ENCODE peak calls at places on chromosomes 6 and 20, in six cellular contexts. D, U, E, Q, Y and O are unnamed samples.

GRCh38 chr20:25543068-25543467 is 42.3 kb downstream of the NINL start:
- DNase-seq in D (peak), U (no peak), E (no peak), Q (no peak), Y (no peak), O (no peak)

GRCh38 chr6:3701631-3702030 is 49.9 kb downstream of the PXDC1 start:
- DNase-seq in D (no peak), U (no peak), E (no peak), Q (no peak), Y (no peak), O (no peak)

GRCh38 chr6:17156112-17156921 is 54.5 kb downstream of the STMND1 start:
- DNase-seq in D (peak), U (peak), E (peak), Q (no peak), Y (peak), O (peak)

GRCh38 chr6:92617726-92618125 is 801.6 kb downstream of the EPHA7 start:
- DNase-seq in D (no peak), U (no peak), E (no peak), Q (no peak), Y (no peak), O (no peak)

GRCh38 chr6:45075246-45075645 is 252.9 kb upstream of the RUNX2 start:
- DNase-seq in D (peak), U (no peak), E (no peak), Q (no peak), Y (no peak), O (no peak)

GRCh38 chr20:61941721-61942405 is 123.8 kb downstream of the TAF4 start:
- DNase-seq in D (no peak), U (no peak), E (no peak), Q (no peak), Y (no peak), O (no peak)

GRCh38 chr6:143744593-143745151 is 66.9 kb downstream of the PHACTR2 start:
- DNase-seq in D (no peak), U (no peak), E (no peak), Q (peak), Y (no peak), O (no peak)

GRCh38 chr6:167119680-167120556 is 3.0 kb upstream of the CCR6 start:
- DNase-seq in D (no peak), U (no peak), E (no peak), Q (no peak), Y (no peak), O (no peak)

GRCh38 chr6:159461998-159462397 is 231.0 kb downstream of the SOD2 start:
- DNase-seq in D (no peak), U (no peak), E (no peak), Q (no peak), Y (no peak), O (no peak)

GRCh38 chr6:31401403-31401802 is 2.0 kb upstream of the MICA start:
- DNase-seq in D (peak), U (no peak), E (no peak), Q (peak), Y (peak), O (no peak)

GRCh38 chr6:45377041-45377554 is 636 bp downstream of the SUPT3H start:
- DNase-seq in D (peak), U (no peak), E (no peak), Q (no peak), Y (peak), O (peak)

GRCh38 chr6:148983986-148984385 is 237.2 kb downstream of the UST start:
- DNase-seq in D (no peak), U (no peak), E (no peak), Q (no peak), Y (no peak), O (no peak)

GRCh38 chr20:61184194-61184593 is 67.9 kb upstream of the CDH4 start:
- DNase-seq in D (no peak), U (no peak), E (no peak), Q (no peak), Y (no peak), O (no peak)

GRCh38 chr6:150622941-150623874 is 23.5 kb downstream of the PLEKHG1 start:
- DNase-seq in D (no peak), U (peak), E (no peak), Q (no peak), Y (no peak), O (no peak)

GRCh38 chr6:84046755-84047154 is 13.2 kb downstream of the MRAP2 start:
- DNase-seq in D (no peak), U (no peak), E (no peak), Q (no peak), Y (no peak), O (no peak)

GRCh38 chr6:139153876-139154275 is 19.0 kb downstream of the HECA start:
- DNase-seq in D (peak), U (no peak), E (no peak), Q (no peak), Y (no peak), O (no peak)

GRCh38 chr20:25084616-25085187 is 2.8 kb upstream of the VSX1 start:
- DNase-seq in D (no peak), U (no peak), E (peak), Q (peak), Y (no peak), O (peak)

GRCh38 chr6:79042799-79043126 is 35.3 kb downstream of the PHIP start:
- DNase-seq in D (no peak), U (no peak), E (no peak), Q (no peak), Y (no peak), O (no peak)

GRCh38 chr6:161168281-161168891 is 105.5 kb downstream of the AGPAT4 start:
- DNase-seq in D (peak), U (no peak), E (peak), Q (peak), Y (no peak), O (peak)

GRCh38 chr20:22511943-22512910 is 72.1 kb downstream of the FOXA2 start:
- DNase-seq in D (no peak), U (no peak), E (peak), Q (peak), Y (peak), O (peak)

GRCh38 chr20:23092409-23092756 is 6.3 kb upstream of the CD93 start:
- DNase-seq in D (no peak), U (no peak), E (no peak), Q (no peak), Y (peak), O (no peak)

GRCh38 chr6:82507112-82507511 is 143.5 kb downstream of the TPBG start:
- DNase-seq in D (peak), U (no peak), E (no peak), Q (no peak), Y (no peak), O (no peak)

GRCh38 chr20:60108397-60108796 is 150.2 kb downstream of the CDH26 start:
- DNase-seq in D (no peak), U (no peak), E (no peak), Q (no peak), Y (no peak), O (no peak)

GRCh38 chr20:16246870-16247269 is 326.4 kb downstream of the KIF16B start:
- DNase-seq in D (no peak), U (no peak), E (no peak), Q (no peak), Y (no peak), O (no peak)

GRCh38 chr20:62281161-62281933 is 21.4 kb upstream of the ADRM1 start:
- DNase-seq in D (no peak), U (no peak), E (no peak), Q (no peak), Y (no peak), O (no peak)

GRCh38 chr6:87731080-87731479 is 29.0 kb upstream of the AKIRIN2 start:
- DNase-seq in D (no peak), U (no peak), E (no peak), Q (no peak), Y (no peak), O (no peak)

GRCh38 chr20:37627060-37627766 is 66.6 kb upstream of the CTNNBL1 start:
- DNase-seq in D (peak), U (peak), E (peak), Q (peak), Y (peak), O (peak)

GRCh38 chr6:40343887-40344565 is 243.1 kb downstream of the LRFN2 start:
- DNase-seq in D (no peak), U (no peak), E (peak), Q (no peak), Y (no peak), O (no peak)

GRCh38 chr20:59912609-59913008 is 20.8 kb downstream of the SYCP2 start:
- DNase-seq in D (no peak), U (no peak), E (no peak), Q (no peak), Y (peak), O (no peak)

GRCh38 chr6:7115452-7116223 is 7.9 kb downstream of the RREB1 start:
- DNase-seq in D (no peak), U (no peak), E (no peak), Q (no peak), Y (peak), O (no peak)

GRCh38 chr6:41707565-41708200 is 27.7 kb downstream of the TFEB start:
- DNase-seq in D (no peak), U (no peak), E (no peak), Q (no peak), Y (peak), O (no peak)

GRCh38 chr6:56767892-56768531 is 125.3 kb upstream of the DST start:
- DNase-seq in D (no peak), U (no peak), E (no peak), Q (no peak), Y (peak), O (peak)

GRCh38 chr6:158328952-158329351 is 16.7 kb downstream of the TULP4 start:
- DNase-seq in D (no peak), U (no peak), E (no peak), Q (no peak), Y (no peak), O (no peak)

GRCh38 chr6:115750292-115750691 is 310.4 kb downstream of the FRK start:
- DNase-seq in D (no peak), U (no peak), E (no peak), Q (no peak), Y (no peak), O (no peak)

GRCh38 chr6:47479874-47480273 is 2.3 kb downstream of the CD2AP start:
- DNase-seq in D (no peak), U (no peak), E (no peak), Q (no peak), Y (no peak), O (no peak)

GRCh38 chr6:153130515-153131036 is 506 bp downstream of the RGS17 start:
- DNase-seq in D (peak), U (peak), E (no peak), Q (peak), Y (no peak), O (peak)

GRCh38 chr6:11354019-11354418 is 121.6 kb upstream of the NEDD9 start:
- DNase-seq in D (peak), U (no peak), E (no peak), Q (no peak), Y (peak), O (no peak)

GRCh38 chr6:12827921-12828320 is 111.4 kb downstream of the PHACTR1 start:
- DNase-seq in D (no peak), U (no peak), E (no peak), Q (no peak), Y (no peak), O (no peak)

GRCh38 chr20:63891061-63892002 is 3.6 kb upstream of the DNAJC5 start:
- DNase-seq in D (no peak), U (no peak), E (peak), Q (no peak), Y (no peak), O (no peak)